ENCODE peak calls at places on chromosomes 5 and 9, in eight cellular contexts. One of them, this sample, is unnamed.

GRCh38 chr5:39115644-39116346 is 41.6 kb upstream of the RICTOR start:
- DNase-seq in heart left ventricle: no peak
- DNase-seq in cardiac muscle cell: no peak
- DNase-seq in sigmoid colon: no peak
- DNase-seq in bronchial epithelial cell: no peak
- DNase-seq in thyroid gland: no peak
- DNase-seq in omental fat pad: no peak
- DNase-seq in AG04449: no peak
- DNase-seq in this sample: no peak

GRCh38 chr9:16726718-16727451 is 143.6 kb downstream of the BNC2 start:
- DNase-seq in heart left ventricle: peak; percentile 66
- DNase-seq in cardiac muscle cell: peak; percentile 79
- DNase-seq in sigmoid colon: peak; percentile 95
- DNase-seq in bronchial epithelial cell: peak; percentile 53
- DNase-seq in thyroid gland: peak; percentile 72
- DNase-seq in omental fat pad: peak; percentile 58
- DNase-seq in AG04449: no peak
- DNase-seq in this sample: no peak

GRCh38 chr9:116632990-116633441 is 54.1 kb upstream of the TRIM32 start:
- DNase-seq in heart left ventricle: no peak
- DNase-seq in cardiac muscle cell: no peak
- DNase-seq in sigmoid colon: no peak
- DNase-seq in bronchial epithelial cell: no peak
- DNase-seq in thyroid gland: no peak
- DNase-seq in omental fat pad: no peak
- DNase-seq in AG04449: no peak
- DNase-seq in this sample: no peak

GRCh38 chr5:173873296-173873922 is 14.7 kb upstream of the CPEB4 start:
- DNase-seq in heart left ventricle: no peak
- DNase-seq in cardiac muscle cell: no peak
- DNase-seq in sigmoid colon: no peak
- DNase-seq in bronchial epithelial cell: no peak
- DNase-seq in thyroid gland: no peak
- DNase-seq in omental fat pad: no peak
- DNase-seq in AG04449: no peak
- DNase-seq in this sample: no peak

GRCh38 chr9:135622415-135623020 is 16.8 kb downstream of the GLT6D1 start:
- DNase-seq in heart left ventricle: no peak
- DNase-seq in cardiac muscle cell: no peak
- DNase-seq in sigmoid colon: no peak
- DNase-seq in bronchial epithelial cell: no peak
- DNase-seq in thyroid gland: peak; percentile 22
- DNase-seq in omental fat pad: no peak
- DNase-seq in AG04449: no peak
- DNase-seq in this sample: no peak

GRCh38 chr5:138953370-138954256 is 78.5 kb upstream of the LRRTM2 start:
- DNase-seq in heart left ventricle: peak; percentile 92
- DNase-seq in cardiac muscle cell: peak; percentile 62
- DNase-seq in sigmoid colon: peak; percentile 96
- DNase-seq in bronchial epithelial cell: peak; percentile 48
- DNase-seq in thyroid gland: peak; percentile 96
- DNase-seq in omental fat pad: no peak
- DNase-seq in AG04449: no peak
- DNase-seq in this sample: peak; percentile 79

GRCh38 chr9:86649913-86650312 is 295.7 kb upstream of the TUT7 start:
- DNase-seq in heart left ventricle: no peak
- DNase-seq in cardiac muscle cell: no peak
- DNase-seq in sigmoid colon: no peak
- DNase-seq in bronchial epithelial cell: no peak
- DNase-seq in thyroid gland: no peak
- DNase-seq in omental fat pad: no peak
- DNase-seq in AG04449: no peak
- DNase-seq in this sample: no peak

GRCh38 chr5:150641826-150642566 is 1.5 kb downstream of the SYNPO start:
- DNase-seq in heart left ventricle: no peak
- DNase-seq in cardiac muscle cell: no peak
- DNase-seq in sigmoid colon: no peak
- DNase-seq in bronchial epithelial cell: no peak
- DNase-seq in thyroid gland: no peak
- DNase-seq in omental fat pad: no peak
- DNase-seq in AG04449: no peak
- DNase-seq in this sample: no peak

GRCh38 chr5:135750506-135750905 is 84.0 kb upstream of the SLC25A48 start:
- DNase-seq in heart left ventricle: no peak
- DNase-seq in cardiac muscle cell: no peak
- DNase-seq in sigmoid colon: no peak
- DNase-seq in bronchial epithelial cell: no peak
- DNase-seq in thyroid gland: no peak
- DNase-seq in omental fat pad: no peak
- DNase-seq in AG04449: no peak
- DNase-seq in this sample: no peak

GRCh38 chr5:171418982-171419662 is at the start of gene FGF18:
- DNase-seq in heart left ventricle: peak; percentile 65
- DNase-seq in cardiac muscle cell: peak; percentile 92
- DNase-seq in sigmoid colon: no peak
- DNase-seq in bronchial epithelial cell: no peak
- DNase-seq in thyroid gland: peak; percentile 46
- DNase-seq in omental fat pad: no peak
- DNase-seq in AG04449: no peak
- DNase-seq in this sample: no peak

GRCh38 chr5:132447196-132447595 is 43.4 kb downstream of the IRF1 start:
- DNase-seq in heart left ventricle: no peak
- DNase-seq in cardiac muscle cell: no peak
- DNase-seq in sigmoid colon: no peak
- DNase-seq in bronchial epithelial cell: no peak
- DNase-seq in thyroid gland: no peak
- DNase-seq in omental fat pad: no peak
- DNase-seq in AG04449: no peak
- DNase-seq in this sample: no peak

GRCh38 chr5:124645396-124645795 is 101.0 kb downstream of the ZNF608 start:
- DNase-seq in heart left ventricle: no peak
- DNase-seq in cardiac muscle cell: no peak
- DNase-seq in sigmoid colon: no peak
- DNase-seq in bronchial epithelial cell: no peak
- DNase-seq in thyroid gland: no peak
- DNase-seq in omental fat pad: no peak
- DNase-seq in AG04449: no peak
- DNase-seq in this sample: no peak

GRCh38 chr5:135335031-135335828 is 63.8 kb downstream of the MACROH2A1 start:
- DNase-seq in heart left ventricle: no peak
- DNase-seq in cardiac muscle cell: no peak
- DNase-seq in sigmoid colon: no peak
- DNase-seq in bronchial epithelial cell: no peak
- DNase-seq in thyroid gland: peak; percentile 78
- DNase-seq in omental fat pad: no peak
- DNase-seq in AG04449: no peak
- DNase-seq in this sample: no peak

GRCh38 chr5:140239939-140240700 is 62.8 kb downstream of the PFDN1 start:
- DNase-seq in heart left ventricle: peak; percentile 64
- DNase-seq in cardiac muscle cell: peak; percentile 79
- DNase-seq in sigmoid colon: peak; percentile 81
- DNase-seq in bronchial epithelial cell: no peak
- DNase-seq in thyroid gland: peak; percentile 65
- DNase-seq in omental fat pad: peak; percentile 44
- DNase-seq in AG04449: no peak
- DNase-seq in this sample: peak; percentile 28

GRCh38 chr9:673966-674526 is 167.5 kb upstream of the DMRT1 start:
- DNase-seq in heart left ventricle: no peak
- DNase-seq in cardiac muscle cell: no peak
- DNase-seq in sigmoid colon: no peak
- DNase-seq in bronchial epithelial cell: peak; percentile 52
- DNase-seq in thyroid gland: no peak
- DNase-seq in omental fat pad: no peak
- DNase-seq in AG04449: no peak
- DNase-seq in this sample: no peak

GRCh38 chr9:108386859-108387384 is 468.9 kb downstream of the ACTL7B start:
- DNase-seq in heart left ventricle: no peak
- DNase-seq in cardiac muscle cell: no peak
- DNase-seq in sigmoid colon: no peak
- DNase-seq in bronchial epithelial cell: peak; percentile 13
- DNase-seq in thyroid gland: no peak
- DNase-seq in omental fat pad: no peak
- DNase-seq in AG04449: peak; percentile 38
- DNase-seq in this sample: no peak

GRCh38 chr9:113173341-113173740 is 22.5 kb downstream of the SLC31A2 start:
- DNase-seq in heart left ventricle: no peak
- DNase-seq in cardiac muscle cell: no peak
- DNase-seq in sigmoid colon: no peak
- DNase-seq in bronchial epithelial cell: no peak
- DNase-seq in thyroid gland: no peak
- DNase-seq in omental fat pad: no peak
- DNase-seq in AG04449: no peak
- DNase-seq in this sample: no peak

GRCh38 chr5:178267876-178268275 is 35.3 kb upstream of the PHYKPL start:
- DNase-seq in heart left ventricle: no peak
- DNase-seq in cardiac muscle cell: no peak
- DNase-seq in sigmoid colon: no peak
- DNase-seq in bronchial epithelial cell: no peak
- DNase-seq in thyroid gland: no peak
- DNase-seq in omental fat pad: no peak
- DNase-seq in AG04449: no peak
- DNase-seq in this sample: no peak

GRCh38 chr5:67681703-67682102 is 485.1 kb upstream of the CD180 start:
- DNase-seq in heart left ventricle: no peak
- DNase-seq in cardiac muscle cell: no peak
- DNase-seq in sigmoid colon: no peak
- DNase-seq in bronchial epithelial cell: no peak
- DNase-seq in thyroid gland: no peak
- DNase-seq in omental fat pad: no peak
- DNase-seq in AG04449: no peak
- DNase-seq in this sample: no peak

GRCh38 chr5:135553688-135554462 is 18.1 kb upstream of the NEUROG1 start:
- DNase-seq in heart left ventricle: no peak
- DNase-seq in cardiac muscle cell: peak; percentile 50
- DNase-seq in sigmoid colon: no peak
- DNase-seq in bronchial epithelial cell: peak; percentile 60
- DNase-seq in thyroid gland: no peak
- DNase-seq in omental fat pad: no peak
- DNase-seq in AG04449: no peak
- DNase-seq in this sample: no peak

GRCh38 chr9:14434971-14435718 is 121.2 kb upstream of the NFIB start:
- DNase-seq in heart left ventricle: no peak
- DNase-seq in cardiac muscle cell: no peak
- DNase-seq in sigmoid colon: no peak
- DNase-seq in bronchial epithelial cell: no peak
- DNase-seq in thyroid gland: no peak
- DNase-seq in omental fat pad: no peak
- DNase-seq in AG04449: no peak
- DNase-seq in this sample: no peak

GRCh38 chr9:90801507-90802289 is at the start of gene SYK:
- DNase-seq in heart left ventricle: peak; percentile 66
- DNase-seq in cardiac muscle cell: peak; percentile 34
- DNase-seq in sigmoid colon: peak; percentile 67
- DNase-seq in bronchial epithelial cell: peak; percentile 35
- DNase-seq in thyroid gland: peak; percentile 80
- DNase-seq in omental fat pad: no peak
- DNase-seq in AG04449: no peak
- DNase-seq in this sample: no peak

GRCh38 chr5:37945446-37945845 is 105.6 kb upstream of the GDNF start:
- DNase-seq in heart left ventricle: no peak
- DNase-seq in cardiac muscle cell: no peak
- DNase-seq in sigmoid colon: no peak
- DNase-seq in bronchial epithelial cell: no peak
- DNase-seq in thyroid gland: no peak
- DNase-seq in omental fat pad: no peak
- DNase-seq in AG04449: no peak
- DNase-seq in this sample: no peak

GRCh38 chr9:127923771-127924170 is 6.8 kb downstream of the PIP5KL1 start:
- DNase-seq in heart left ventricle: no peak
- DNase-seq in cardiac muscle cell: no peak
- DNase-seq in sigmoid colon: no peak
- DNase-seq in bronchial epithelial cell: peak; percentile 81
- DNase-seq in thyroid gland: no peak
- DNase-seq in omental fat pad: no peak
- DNase-seq in AG04449: peak; percentile 95
- DNase-seq in this sample: no peak

GRCh38 chr9:98881836-98882568 is 61.7 kb upstream of the COL15A1 start:
- DNase-seq in heart left ventricle: no peak
- DNase-seq in cardiac muscle cell: no peak
- DNase-seq in sigmoid colon: no peak
- DNase-seq in bronchial epithelial cell: no peak
- DNase-seq in thyroid gland: no peak
- DNase-seq in omental fat pad: no peak
- DNase-seq in AG04449: no peak
- DNase-seq in this sample: no peak
- TF ChIP-seq CTCF in heart left ventricle: no peak
- TF ChIP-seq CTCF in cardiac muscle cell: no peak
- TF ChIP-seq CTCF in sigmoid colon: no peak
- TF ChIP-seq CTCF in bronchial epithelial cell: no peak
- TF ChIP-seq CTCF in thyroid gland: no peak
- TF ChIP-seq CTCF in omental fat pad: no peak
- TF ChIP-seq CTCF in AG04449: no peak
- TF ChIP-seq CTCF in this sample: no peak

GRCh38 chr9:74645007-74645639 is 148.0 kb downstream of the RORB start:
- DNase-seq in heart left ventricle: no peak
- DNase-seq in cardiac muscle cell: peak; percentile 57
- DNase-seq in sigmoid colon: no peak
- DNase-seq in bronchial epithelial cell: peak; percentile 25
- DNase-seq in thyroid gland: no peak
- DNase-seq in omental fat pad: no peak
- DNase-seq in AG04449: no peak
- DNase-seq in this sample: no peak
- TF ChIP-seq CTCF in heart left ventricle: peak; percentile 41
- TF ChIP-seq CTCF in cardiac muscle cell: peak; percentile 58
- TF ChIP-seq CTCF in sigmoid colon: no peak
- TF ChIP-seq CTCF in bronchial epithelial cell: peak; percentile 56
- TF ChIP-seq CTCF in thyroid gland: peak; percentile 17
- TF ChIP-seq CTCF in omental fat pad: no peak
- TF ChIP-seq CTCF in AG04449: peak; percentile 48
- TF ChIP-seq CTCF in this sample: peak; percentile 75

GRCh38 chr9:99967457-99967856 is 61.0 kb downstream of the STX17 start:
- DNase-seq in heart left ventricle: no peak
- DNase-seq in cardiac muscle cell: no peak
- DNase-seq in sigmoid colon: no peak
- DNase-seq in bronchial epithelial cell: no peak
- DNase-seq in thyroid gland: no peak
- DNase-seq in omental fat pad: no peak
- DNase-seq in AG04449: no peak
- DNase-seq in this sample: no peak
- TF ChIP-seq CTCF in heart left ventricle: no peak
- TF ChIP-seq CTCF in cardiac muscle cell: no peak
- TF ChIP-seq CTCF in sigmoid colon: no peak
- TF ChIP-seq CTCF in bronchial epithelial cell: no peak
- TF ChIP-seq CTCF in thyroid gland: no peak
- TF ChIP-seq CTCF in omental fat pad: no peak
- TF ChIP-seq CTCF in AG04449: no peak
- TF ChIP-seq CTCF in this sample: no peak

GRCh38 chr5:180201051-180201987 is 7.7 kb downstream of the RASGEF1C start:
- DNase-seq in heart left ventricle: no peak
- DNase-seq in cardiac muscle cell: peak; percentile 61
- DNase-seq in sigmoid colon: no peak
- DNase-seq in bronchial epithelial cell: no peak
- DNase-seq in thyroid gland: no peak
- DNase-seq in omental fat pad: no peak
- DNase-seq in AG04449: no peak
- DNase-seq in this sample: peak; percentile 94
- TF ChIP-seq CTCF in heart left ventricle: peak; percentile 20
- TF ChIP-seq CTCF in cardiac muscle cell: peak; percentile 40
- TF ChIP-seq CTCF in sigmoid colon: no peak
- TF ChIP-seq CTCF in bronchial epithelial cell: no peak
- TF ChIP-seq CTCF in thyroid gland: no peak
- TF ChIP-seq CTCF in omental fat pad: no peak
- TF ChIP-seq CTCF in AG04449: no peak
- TF ChIP-seq CTCF in this sample: peak; percentile 85

This sample was measured in D721Med.